ENCODE peak calls at places on chromosome 13, in four cellular contexts. One of them, this sample, is unnamed.

GRCh38 chr13:40764587-40765403 is 6.2 kb downstream of the MRPS31 start:
- DNase-seq in HepG2: no peak
- DNase-seq in A549: no peak
- DNase-seq in GM23338: no peak
- DNase-seq in this sample: no peak

GRCh38 chr13:35984776-35985453 is 146.3 kb downstream of the DCLK1 start:
- DNase-seq in HepG2: no peak
- DNase-seq in A549: no peak
- DNase-seq in GM23338: peak
- DNase-seq in this sample: no peak

GRCh38 chr13:100887729-100888151 is 213.1 kb upstream of the TMTC4 start:
- DNase-seq in HepG2: no peak
- DNase-seq in A549: no peak
- DNase-seq in GM23338: no peak
- DNase-seq in this sample: no peak

GRCh38 chr13:19864018-19864338 is 529 bp upstream of the ZMYM5 start:
- DNase-seq in HepG2: no peak
- DNase-seq in A549: no peak
- DNase-seq in GM23338: peak
- DNase-seq in this sample: no peak

GRCh38 chr13:87779451-87779850 is 108.3 kb downstream of the SLITRK5 start:
- DNase-seq in HepG2: no peak
- DNase-seq in A549: no peak
- DNase-seq in GM23338: no peak
- DNase-seq in this sample: no peak

GRCh38 chr13:33284016-33284415 is 1.5 kb downstream of the STARD13 start:
- DNase-seq in HepG2: no peak
- DNase-seq in A549: no peak
- DNase-seq in GM23338: no peak
- DNase-seq in this sample: no peak

GRCh38 chr13:101986316-101986715 is 415.5 kb downstream of the FGF14 start:
- DNase-seq in HepG2: no peak
- DNase-seq in A549: no peak
- DNase-seq in GM23338: no peak
- DNase-seq in this sample: no peak

GRCh38 chr13:45847554-45848224 is 3.9 kb downstream of the SIAH3 start:
- DNase-seq in HepG2: no peak
- DNase-seq in A549: no peak
- DNase-seq in GM23338: no peak
- DNase-seq in this sample: no peak

GRCh38 chr13:55761986-55762385 is 1378.7 kb upstream of the PRR20A start:
- DNase-seq in HepG2: no peak
- DNase-seq in A549: no peak
- DNase-seq in GM23338: no peak
- DNase-seq in this sample: no peak

GRCh38 chr13:48833412-48833811 is 142.3 kb upstream of the FNDC3A start:
- DNase-seq in HepG2: no peak
- DNase-seq in A549: no peak
- DNase-seq in GM23338: no peak
- DNase-seq in this sample: no peak

GRCh38 chr13:21671793-21672680 is 1.2 kb downstream of the FGF9 start:
- DNase-seq in HepG2: no peak
- DNase-seq in A549: no peak
- DNase-seq in GM23338: peak
- DNase-seq in this sample: no peak

GRCh38 chr13:94129490-94129894 is 350.0 kb downstream of the DCT start:
- DNase-seq in HepG2: no peak
- DNase-seq in A549: no peak
- DNase-seq in GM23338: no peak
- DNase-seq in this sample: no peak

GRCh38 chr13:101955764-101956163 is 446.1 kb downstream of the FGF14 start:
- DNase-seq in HepG2: no peak
- DNase-seq in A549: no peak
- DNase-seq in GM23338: no peak
- DNase-seq in this sample: no peak

GRCh38 chr13:81302677-81303076 is 961.8 kb upstream of the SPRY2 start:
- DNase-seq in HepG2: no peak
- DNase-seq in A549: no peak
- DNase-seq in GM23338: no peak
- DNase-seq in this sample: no peak

GRCh38 chr13:93724187-93724586 is 497.6 kb downstream of the GPC6 start:
- DNase-seq in HepG2: no peak
- DNase-seq in A549: no peak
- DNase-seq in GM23338: no peak
- DNase-seq in this sample: no peak

GRCh38 chr13:30654430-30654829 is 36.7 kb downstream of the USPL1 start:
- DNase-seq in HepG2: no peak
- DNase-seq in A549: no peak
- DNase-seq in GM23338: no peak
- DNase-seq in this sample: no peak

GRCh38 chr13:112583592-112584277 is 4.2 kb downstream of the TUBGCP3 start:
- DNase-seq in HepG2: no peak
- DNase-seq in A549: no peak
- DNase-seq in GM23338: no peak
- DNase-seq in this sample: no peak

GRCh38 chr13:79799466-79799865 is 318.5 kb downstream of the NDFIP2 start:
- DNase-seq in HepG2: no peak
- DNase-seq in A549: no peak
- DNase-seq in GM23338: no peak
- DNase-seq in this sample: no peak

GRCh38 chr13:110531671-110532083 is 29.8 kb downstream of the RAB20 start:
- DNase-seq in HepG2: no peak
- DNase-seq in A549: no peak
- DNase-seq in GM23338: no peak
- DNase-seq in this sample: no peak

GRCh38 chr13:38202730-38203129 is 146.9 kb upstream of the UFM1 start:
- DNase-seq in HepG2: no peak
- DNase-seq in A549: no peak
- DNase-seq in GM23338: no peak
- DNase-seq in this sample: no peak

GRCh38 chr13:26502826-26503225 is 54.7 kb upstream of the WASF3 start:
- DNase-seq in HepG2: no peak
- DNase-seq in A549: no peak
- DNase-seq in GM23338: peak
- DNase-seq in this sample: no peak

GRCh38 chr13:112962396-112962795 is 6.6 kb upstream of the MCF2L start:
- DNase-seq in HepG2: no peak
- DNase-seq in A549: no peak
- DNase-seq in GM23338: no peak
- DNase-seq in this sample: no peak

GRCh38 chr13:43006893-43007631 is 15.0 kb upstream of the EPSTI1 start:
- DNase-seq in HepG2: peak
- DNase-seq in A549: no peak
- DNase-seq in GM23338: no peak
- DNase-seq in this sample: no peak

GRCh38 chr13:65592757-65593156 is 1637.4 kb downstream of the PCDH9 start:
- DNase-seq in HepG2: no peak
- DNase-seq in A549: no peak
- DNase-seq in GM23338: no peak
- DNase-seq in this sample: no peak

GRCh38 chr13:49494645-49495044 is 1.1 kb upstream of the PHF11 start:
- DNase-seq in HepG2: no peak
- DNase-seq in A549: no peak
- DNase-seq in GM23338: no peak
- DNase-seq in this sample: no peak

GRCh38 chr13:52903320-52903719 is 54.9 kb upstream of the PCDH8 start:
- DNase-seq in HepG2: no peak
- DNase-seq in A549: no peak
- DNase-seq in GM23338: no peak
- DNase-seq in this sample: no peak

GRCh38 chr13:110137677-110138008 is 169.3 kb downstream of the COL4A1 start:
- DNase-seq in HepG2: peak
- DNase-seq in A549: peak
- DNase-seq in GM23338: no peak
- DNase-seq in this sample: peak

GRCh38 chr13:46795321-46795720 is 1.6 kb downstream of the ESD start:
- DNase-seq in HepG2: no peak
- DNase-seq in A549: no peak
- DNase-seq in GM23338: peak
- DNase-seq in this sample: no peak

GRCh38 chr13:94435604-94436226 is 43.8 kb downstream of the DCT start:
- DNase-seq in HepG2: peak
- DNase-seq in A549: peak
- DNase-seq in GM23338: peak
- DNase-seq in this sample: peak

GRCh38 chr13:99662678-99663077 is 161.4 kb downstream of the TM9SF2 start:
- DNase-seq in HepG2: peak
- DNase-seq in A549: no peak
- DNase-seq in GM23338: no peak
- DNase-seq in this sample: no peak
- TF ChIP-seq REST in HepG2: no peak
- TF ChIP-seq REST in A549: no peak
- TF ChIP-seq REST in GM23338: no peak
- TF ChIP-seq REST in this sample: no peak

DNA sequence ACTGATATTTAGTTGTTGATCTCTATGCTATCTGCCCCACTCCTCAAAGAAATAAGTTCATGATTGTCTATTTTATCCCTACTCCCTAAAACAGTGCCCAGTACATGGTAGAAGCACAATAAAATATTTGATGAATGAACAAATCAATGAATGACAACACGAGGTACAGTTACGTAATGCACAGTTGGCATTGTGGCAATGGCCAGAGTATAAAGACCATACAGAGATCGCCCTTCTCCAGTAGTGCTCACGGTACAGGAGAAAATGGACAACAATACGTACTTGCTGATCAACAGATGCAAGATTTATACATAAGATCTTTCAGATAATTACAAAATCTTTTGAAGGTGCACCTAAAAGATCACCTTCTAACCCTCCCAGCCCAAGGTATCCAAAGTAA is 225.4 kb downstream of the KLF12 start:
- DNase-seq in HepG2: no peak
- DNase-seq in A549: no peak
- DNase-seq in GM23338: no peak
- DNase-seq in this sample: no peak
- TF ChIP-seq REST in HepG2: no peak
- TF ChIP-seq REST in A549: no peak
- TF ChIP-seq REST in GM23338: no peak
- TF ChIP-seq REST in this sample: no peak

DNA sequence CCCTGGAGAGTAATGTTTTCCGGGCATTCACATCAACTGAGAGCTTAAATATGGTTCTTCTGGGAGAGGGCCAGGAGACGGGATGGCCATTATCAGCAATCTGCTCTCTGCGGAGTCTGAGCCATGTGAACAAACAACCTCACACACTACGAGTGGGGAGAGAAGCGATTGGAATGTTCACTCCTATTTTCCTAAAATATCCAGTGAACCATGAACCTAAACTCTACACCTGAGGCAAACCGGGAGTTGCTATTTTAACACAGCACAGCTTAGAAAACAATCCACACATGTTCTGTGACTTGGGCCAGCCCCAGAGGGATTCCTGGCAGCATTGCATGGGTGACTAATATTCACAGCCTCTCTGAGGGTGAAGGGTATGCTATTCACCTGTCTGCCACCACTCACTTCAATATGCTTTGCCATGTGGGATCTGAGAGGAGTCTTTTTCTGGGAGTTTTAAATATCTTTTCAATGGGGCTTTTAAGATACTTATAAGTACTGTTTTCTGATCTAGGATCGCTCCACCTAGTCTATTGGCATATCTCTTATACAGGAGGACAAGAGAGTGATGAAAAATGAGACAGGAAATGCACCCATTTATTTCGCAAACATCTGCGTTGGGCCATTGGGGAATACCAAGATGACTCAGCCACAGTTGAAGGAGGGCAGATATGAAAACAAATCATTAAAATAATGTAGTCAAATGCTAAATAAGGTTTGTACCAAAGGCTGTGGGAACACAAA is 72.6 kb upstream of the SERP2 start:
- DNase-seq in HepG2: no peak
- DNase-seq in A549: peak
- DNase-seq in GM23338: no peak
- DNase-seq in this sample: peak
- TF ChIP-seq REST in HepG2: no peak
- TF ChIP-seq REST in A549: no peak
- TF ChIP-seq REST in GM23338: no peak
- TF ChIP-seq REST in this sample: no peak

DNA sequence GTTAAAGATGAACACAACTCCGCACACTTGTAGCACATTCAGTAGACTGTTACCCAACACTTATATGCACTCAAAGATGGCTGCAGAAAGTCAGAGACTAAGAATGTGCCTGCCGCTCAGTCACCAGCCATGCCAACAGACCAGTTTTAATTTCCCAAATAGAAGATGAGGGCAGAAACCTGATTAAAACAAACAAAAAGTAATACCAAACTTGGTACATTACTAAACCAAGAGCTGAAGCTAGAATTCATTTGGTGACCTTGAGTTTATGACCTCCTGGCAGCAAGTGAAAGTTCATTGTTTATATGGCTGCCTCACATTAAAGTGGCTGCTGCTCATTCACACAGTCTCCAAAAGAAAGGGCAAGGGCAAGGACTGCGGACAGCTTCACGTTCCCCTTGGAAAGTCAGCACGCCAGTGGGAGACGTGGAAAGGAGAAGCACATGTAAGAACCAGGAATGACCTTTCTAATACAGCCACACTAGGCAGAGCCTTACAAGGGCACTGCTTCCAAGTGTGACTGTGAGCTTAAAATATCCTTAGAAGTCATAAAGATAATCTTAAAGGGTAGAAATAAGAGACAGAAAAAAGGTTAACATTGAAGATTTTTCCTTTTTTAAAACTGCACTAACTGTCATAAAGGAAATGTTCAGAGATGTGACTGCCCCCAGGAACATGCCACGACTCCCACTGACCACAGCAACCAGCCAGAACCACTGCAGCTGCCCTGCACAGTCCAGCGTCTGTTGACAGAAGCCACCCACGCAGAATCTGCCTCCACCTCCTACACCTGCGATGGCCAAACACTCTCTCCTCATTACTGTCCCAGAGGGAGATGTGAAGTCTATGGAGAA is 73.5 kb downstream of the STK24 start:
- DNase-seq in HepG2: no peak
- DNase-seq in A549: no peak
- DNase-seq in GM23338: no peak
- DNase-seq in this sample: no peak
- TF ChIP-seq REST in HepG2: no peak
- TF ChIP-seq REST in A549: no peak
- TF ChIP-seq REST in GM23338: no peak
- TF ChIP-seq REST in this sample: no peak

GRCh38 chr13:60604058-60604457 is 207.0 kb downstream of the TDRD3 start:
- DNase-seq in HepG2: no peak
- DNase-seq in A549: no peak
- DNase-seq in GM23338: no peak
- DNase-seq in this sample: no peak
- TF ChIP-seq REST in HepG2: no peak
- TF ChIP-seq REST in A549: no peak
- TF ChIP-seq REST in GM23338: no peak
- TF ChIP-seq REST in this sample: no peak

GRCh38 chr13:50589139-50589538 is 254.4 kb downstream of the DLEU7 start:
- DNase-seq in HepG2: no peak
- DNase-seq in A549: no peak
- DNase-seq in GM23338: no peak
- DNase-seq in this sample: no peak
- TF ChIP-seq REST in HepG2: no peak
- TF ChIP-seq REST in A549: no peak
- TF ChIP-seq REST in GM23338: no peak
- TF ChIP-seq REST in this sample: no peak

This sample was measured in HCT116.